ENCODE peak calls at places on chromosomes 16 and 17, in ten cellular contexts. One of them, this sample, is unnamed.

GRCh38 chr17:17127730-17128291 is 78.3 kb downstream of the PLD6 start:
- DNase-seq in substantia nigra: no peak
- DNase-seq in KBM-7: no peak
- DNase-seq in stimulated activated CD8-positive, alpha-beta memory T cell treated with anti-CD3 and anti-CD28 coated beads, Interleukin-2, amount 100 ng/mL, for 48 hours: no peak
- DNase-seq in left colon: no peak
- DNase-seq in stomach: no peak
- DNase-seq in NCI-H1417: no peak
- DNase-seq in GM13977: no peak
- DNase-seq in AG08395: no peak
- DNase-seq in fibroblast of lung: no peak
- DNase-seq in this sample: no peak

GRCh38 chr17:40343126-40344119 is 21.1 kb downstream of the GJD3 start:
- DNase-seq in substantia nigra: no peak
- DNase-seq in AG08395: no peak
- DNase-seq in fibroblast of lung: no peak
- DNase-seq in stimulated activated CD8-positive, alpha-beta memory T cell treated with anti-CD3 and anti-CD28 coated beads, Interleukin-2, amount 100 ng/mL, for 48 hours: no peak
- DNase-seq in KBM-7: no peak
- DNase-seq in NCI-H1417: no peak
- DNase-seq in GM13977: no peak
- DNase-seq in stomach: no peak
- DNase-seq in left colon: peak; percentile 51
- DNase-seq in this sample: no peak

GRCh38 chr16:50371936-50372595 is 3.3 kb upstream of the BRD7 start:
- DNase-seq in NCI-H1417: no peak
- DNase-seq in stimulated activated CD8-positive, alpha-beta memory T cell treated with anti-CD3 and anti-CD28 coated beads, Interleukin-2, amount 100 ng/mL, for 48 hours: no peak
- DNase-seq in left colon: no peak
- DNase-seq in fibroblast of lung: peak; percentile 21
- DNase-seq in KBM-7: no peak
- DNase-seq in AG08395: peak; percentile 65
- DNase-seq in substantia nigra: peak; percentile 18
- DNase-seq in GM13977: no peak
- DNase-seq in stomach: no peak
- DNase-seq in this sample: no peak

GRCh38 chr17:33292981-33293867 is at the start of gene ASIC2:
- DNase-seq in NCI-H1417: no peak
- DNase-seq in KBM-7: no peak
- DNase-seq in stimulated activated CD8-positive, alpha-beta memory T cell treated with anti-CD3 and anti-CD28 coated beads, Interleukin-2, amount 100 ng/mL, for 48 hours: no peak
- DNase-seq in stomach: no peak
- DNase-seq in left colon: peak; percentile 63
- DNase-seq in GM13977: peak; percentile 24
- DNase-seq in AG08395: no peak
- DNase-seq in fibroblast of lung: no peak
- DNase-seq in substantia nigra: no peak
- DNase-seq in this sample: no peak

GRCh38 chr17:29617125-29617480 is 5.6 kb downstream of the CORO6 start:
- DNase-seq in NCI-H1417: peak; percentile 76
- DNase-seq in fibroblast of lung: peak; percentile 79
- DNase-seq in stimulated activated CD8-positive, alpha-beta memory T cell treated with anti-CD3 and anti-CD28 coated beads, Interleukin-2, amount 100 ng/mL, for 48 hours: peak; percentile 91
- DNase-seq in stomach: peak; percentile 83
- DNase-seq in left colon: peak; percentile 90
- DNase-seq in substantia nigra: peak; percentile 65
- DNase-seq in GM13977: peak; percentile 94
- DNase-seq in KBM-7: peak; percentile 95
- DNase-seq in AG08395: peak; percentile 54
- DNase-seq in this sample: peak; percentile 75

GRCh38 chr17:35079547-35079946 is 16.0 kb upstream of the RFFL start:
- DNase-seq in stomach: no peak
- DNase-seq in GM13977: no peak
- DNase-seq in fibroblast of lung: peak; percentile 51
- DNase-seq in stimulated activated CD8-positive, alpha-beta memory T cell treated with anti-CD3 and anti-CD28 coated beads, Interleukin-2, amount 100 ng/mL, for 48 hours: no peak
- DNase-seq in left colon: no peak
- DNase-seq in NCI-H1417: no peak
- DNase-seq in KBM-7: no peak
- DNase-seq in substantia nigra: no peak
- DNase-seq in AG08395: no peak
- DNase-seq in this sample: no peak

GRCh38 chr16:61900482-61900881 is 135.8 kb downstream of the CDH8 start:
- DNase-seq in stomach: no peak
- DNase-seq in NCI-H1417: no peak
- DNase-seq in stimulated activated CD8-positive, alpha-beta memory T cell treated with anti-CD3 and anti-CD28 coated beads, Interleukin-2, amount 100 ng/mL, for 48 hours: no peak
- DNase-seq in AG08395: peak; percentile 72
- DNase-seq in fibroblast of lung: no peak
- DNase-seq in KBM-7: no peak
- DNase-seq in substantia nigra: no peak
- DNase-seq in GM13977: no peak
- DNase-seq in left colon: no peak
- DNase-seq in this sample: no peak

GRCh38 chr16:50925758-50926357 is 184.0 kb downstream of the CYLD start:
- DNase-seq in AG08395: no peak
- DNase-seq in substantia nigra: no peak
- DNase-seq in KBM-7: no peak
- DNase-seq in stomach: no peak
- DNase-seq in left colon: no peak
- DNase-seq in GM13977: no peak
- DNase-seq in stimulated activated CD8-positive, alpha-beta memory T cell treated with anti-CD3 and anti-CD28 coated beads, Interleukin-2, amount 100 ng/mL, for 48 hours: no peak
- DNase-seq in fibroblast of lung: no peak
- DNase-seq in NCI-H1417: no peak
- DNase-seq in this sample: no peak

GRCh38 chr17:31917065-31917529 is 15.6 kb upstream of the UTP6 start:
- DNase-seq in left colon: peak; percentile 20
- DNase-seq in NCI-H1417: no peak
- DNase-seq in KBM-7: no peak
- DNase-seq in GM13977: peak; percentile 33
- DNase-seq in substantia nigra: no peak
- DNase-seq in stomach: peak; percentile 28
- DNase-seq in AG08395: no peak
- DNase-seq in stimulated activated CD8-positive, alpha-beta memory T cell treated with anti-CD3 and anti-CD28 coated beads, Interleukin-2, amount 100 ng/mL, for 48 hours: no peak
- DNase-seq in fibroblast of lung: no peak
- DNase-seq in this sample: no peak

GRCh38 chr17:64320613-64321553 is 57.8 kb upstream of the TEX2 start:
- DNase-seq in stimulated activated CD8-positive, alpha-beta memory T cell treated with anti-CD3 and anti-CD28 coated beads, Interleukin-2, amount 100 ng/mL, for 48 hours: peak; percentile 11
- DNase-seq in NCI-H1417: peak; percentile 66
- DNase-seq in GM13977: peak; percentile 77
- DNase-seq in substantia nigra: peak; percentile 12
- DNase-seq in stomach: peak; percentile 73
- DNase-seq in fibroblast of lung: peak; percentile 88
- DNase-seq in AG08395: peak; percentile 89
- DNase-seq in left colon: peak; percentile 49
- DNase-seq in KBM-7: peak; percentile 85
- DNase-seq in this sample: peak; percentile 86

GRCh38 chr17:72122002-72122310 is 1.1 kb downstream of the SOX9 start:
- DNase-seq in stomach: no peak
- DNase-seq in substantia nigra: no peak
- DNase-seq in GM13977: peak; percentile 68
- DNase-seq in KBM-7: no peak
- DNase-seq in AG08395: peak; percentile 23
- DNase-seq in left colon: peak; percentile 32
- DNase-seq in stimulated activated CD8-positive, alpha-beta memory T cell treated with anti-CD3 and anti-CD28 coated beads, Interleukin-2, amount 100 ng/mL, for 48 hours: no peak
- DNase-seq in NCI-H1417: peak; percentile 58
- DNase-seq in fibroblast of lung: peak; percentile 64
- DNase-seq in this sample: no peak

This sample was measured in dermis microvascular lymphatic vessel endothelial cell.